ENCODE peak calls at places on chromosomes 6 and 20, in ten cellular contexts. Z, O, K, P, G, X, C, W, T and A are unnamed samples.

GRCh38 chr6:11198663-11199603 is 33.5 kb downstream of the NEDD9 start:
- DNase-seq in Z (no peak), P (no peak), G (no peak), T (no peak), W (no peak), O (no peak), X (no peak), C (no peak), K (no peak), A (no peak)

GRCh38 chr6:170575250-170575649 is 9.2 kb downstream of the PDCD2 start:
- DNase-seq in W (peak; percentile 20), C (no peak), X (no peak), T (peak; percentile 21), O (no peak), G (no peak), P (no peak), K (no peak), Z (no peak), A (no peak)

GRCh38 chr6:71012871-71013456 is 56.1 kb upstream of the B3GAT2 start:
- DNase-seq in O (no peak), K (no peak), P (no peak), X (peak; percentile 24), C (peak; percentile 66), G (peak; percentile 12), W (peak; percentile 65), T (peak; percentile 57), Z (no peak), A (no peak)

GRCh38 chr6:104344223-104344622 is 515.5 kb downstream of the HACE1 start:
- DNase-seq in O (no peak), K (no peak), T (no peak), W (no peak), P (no peak), X (no peak), C (no peak), Z (no peak), G (no peak), A (no peak)

GRCh38 chr6:93550551-93551276 is 131.4 kb upstream of the EPHA7 start:
- DNase-seq in P (no peak), T (no peak), X (no peak), Z (no peak), C (no peak), O (no peak), W (peak; percentile 14), K (no peak), G (no peak), A (no peak)

GRCh38 chr20:57928181-57928967 is 218.6 kb upstream of the PMEPA1 start:
- DNase-seq in T (no peak), Z (no peak), X (no peak), C (no peak), K (no peak), O (no peak), P (no peak), W (no peak), G (no peak), A (peak; percentile 77)

GRCh38 chr6:159842035-159842434 is 42.0 kb downstream of the PNLDC1 start:
- DNase-seq in X (no peak), Z (no peak), K (no peak), C (no peak), P (no peak), O (no peak), W (no peak), G (no peak), T (peak; percentile 51), A (no peak)

GRCh38 chr6:28478518-28478917 is 35.2 kb upstream of the ZSCAN23 start:
- DNase-seq in X (no peak), O (no peak), Z (no peak), W (peak; percentile 9), P (no peak), T (no peak), C (no peak), K (no peak), G (no peak), A (no peak)

GRCh38 chr6:36113701-36114100 is 16.6 kb upstream of the MAPK13 start:
- DNase-seq in P (no peak), G (no peak), X (no peak), Z (no peak), W (no peak), T (no peak), O (no peak), C (no peak), K (no peak), A (no peak)

GRCh38 chr6:107340881-107341280 is 118.5 kb downstream of the PDSS2 start:
- DNase-seq in X (no peak), W (no peak), O (no peak), Z (no peak), C (no peak), P (no peak), K (no peak), G (no peak), T (no peak), A (no peak)

GRCh38 chr6:38371312-38371672 is 268.4 kb downstream of the BTBD9 start:
- DNase-seq in C (no peak), T (no peak), K (no peak), O (peak; percentile 63), Z (no peak), W (no peak), P (no peak), G (no peak), X (peak; percentile 67), A (no peak)

GRCh38 chr6:108528878-108529277 is 31.8 kb upstream of the FOXO3 start:
- DNase-seq in Z (no peak), W (no peak), P (no peak), G (no peak), X (no peak), O (no peak), K (no peak), T (no peak), C (no peak), A (no peak)

GRCh38 chr6:111256646-111257045 is 169.3 kb downstream of the SLC16A10 start:
- DNase-seq in Z (no peak), W (peak; percentile 27), O (no peak), P (no peak), G (no peak), X (no peak), C (no peak), T (peak; percentile 42), K (no peak), A (no peak)

GRCh38 chr6:107667790-107668189 is 156.3 kb downstream of the SCML4 start:
- DNase-seq in T (no peak), G (no peak), W (no peak), P (no peak), X (no peak), Z (no peak), K (no peak), C (no peak), O (no peak), A (no peak)

GRCh38 chr6:139533573-139534471 is 159.4 kb upstream of the CITED2 start:
- DNase-seq in P (no peak), Z (no peak), K (no peak), T (no peak), G (no peak), O (no peak), W (peak; percentile 91), C (no peak), X (no peak), A (no peak)

GRCh38 chr6:154731296-154732218 is 1.7 kb upstream of the SCAF8 start:
- DNase-seq in O (no peak), T (no peak), G (no peak), P (no peak), C (no peak), Z (no peak), W (no peak), K (no peak), X (no peak), A (no peak)
- H3K4me3 ChIP-seq in O (no peak overlapping the region), T (peak overlapping the region; percentile 96), G (no peak overlapping the region), P (no peak overlapping the region), C (no peak overlapping the region), Z (no peak overlapping the region), W (no peak overlapping the region), K (no peak overlapping the region), X (no peak overlapping the region), A (no peak overlapping the region)

GRCh38 chr6:124772733-124773319 is 189.4 kb upstream of the RNF217 start:
- DNase-seq in P (no peak), G (no peak), X (no peak), T (no peak), W (no peak), K (no peak), Z (no peak), O (no peak), C (no peak), A (no peak)

GRCh38 chr6:124765314-124765713 is 196.9 kb upstream of the RNF217 start:
- DNase-seq in Z (no peak), X (no peak), P (no peak), K (no peak), W (no peak), G (no peak), O (no peak), C (no peak), T (no peak), A (no peak)

GRCh38 chr6:124770784-124771183 is 191.5 kb upstream of the RNF217 start:
- DNase-seq in W (no peak), C (no peak), P (no peak), G (no peak), T (no peak), Z (no peak), O (no peak), X (no peak), K (no peak), A (no peak)

GRCh38 chr6:124770131-124770530 is 192.1 kb upstream of the RNF217 start:
- DNase-seq in Z (no peak), K (no peak), C (no peak), P (no peak), T (no peak), X (no peak), W (no peak), G (no peak), O (no peak), A (no peak)
- H3K27me3 ChIP-seq in Z (no peaks in the 10 kb centered on the region), K (no peaks in the 10 kb centered on the region), C (no peaks in the 10 kb centered on the region), P (no peaks in the 10 kb centered on the region), T (no peaks in the 10 kb centered on the region), X (no peaks in the 10 kb centered on the region), W (no peaks in the 10 kb centered on the region), G (no peaks in the 10 kb centered on the region), O (no peaks in the 10 kb centered on the region), A (no peaks in the 10 kb centered on the region)

DNA sequence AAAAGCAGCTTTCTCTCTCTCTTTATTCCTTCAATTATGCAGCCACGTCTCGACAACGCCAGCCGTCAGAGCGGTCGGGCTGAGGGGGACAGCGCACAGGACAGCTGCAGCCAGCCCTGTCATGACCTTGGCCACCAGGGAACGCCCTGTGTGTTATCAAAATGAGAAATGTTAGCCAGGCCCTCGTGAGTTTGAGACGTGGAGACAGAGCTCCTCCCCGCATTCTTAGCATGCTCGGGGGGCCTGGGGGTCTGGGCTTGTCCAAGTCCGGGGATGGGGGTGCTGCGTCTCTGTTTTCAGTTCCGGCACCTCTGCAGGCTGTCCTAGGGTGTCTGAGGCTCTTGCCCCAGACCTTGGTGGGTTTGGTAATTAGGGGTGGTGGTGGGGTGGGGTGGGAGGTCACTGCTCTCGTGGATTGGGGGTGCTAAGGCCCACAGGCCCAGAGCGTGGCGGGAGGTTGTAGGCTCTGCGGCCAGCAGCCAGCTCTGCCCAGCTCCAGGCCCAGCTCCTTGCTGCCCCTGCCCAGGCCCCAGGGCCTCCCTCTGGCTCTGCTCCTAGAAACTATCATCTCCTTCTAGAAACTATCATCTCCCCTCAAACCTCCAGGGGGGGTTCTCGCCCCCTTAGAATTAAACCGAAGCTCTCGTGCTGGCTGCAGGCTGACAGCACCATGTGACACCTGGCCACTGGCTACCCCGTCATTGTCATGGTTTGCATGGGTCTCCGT is 54.3 kb upstream of the GATA5 start:
- DNase-seq in K (no peak), T (no peak), W (no peak), G (no peak), O (peak; percentile 55), X (no peak), Z (no peak), C (no peak), P (no peak), A (no peak)
- H3K9me3 ChIP-seq in K (no peaks in the 10 kb centered on the region), T (no peaks in the 10 kb centered on the region), W (no peaks in the 10 kb centered on the region), G (no peaks in the 10 kb centered on the region), O (no peaks in the 10 kb centered on the region), X (no peaks in the 10 kb centered on the region), Z (no peaks in the 10 kb centered on the region), C (peaks cover 2% of the 10 kb centered on the region), P (no peaks in the 10 kb centered on the region), A (no peaks in the 10 kb centered on the region)

GRCh38 chr20:37042986-37043972 is 52.5 kb downstream of the RBL1 start:
- DNase-seq in G (peak; percentile 70), T (no peak), X (no peak), Z (no peak), K (no peak), O (no peak), C (no peak), W (no peak), P (peak; percentile 4), A (no peak)
- H3K4me3 ChIP-seq in G (peak overlapping the region; percentile 58), T (no peak overlapping the region), X (no peak overlapping the region), Z (no peak overlapping the region), K (no peak overlapping the region), O (no peak overlapping the region), C (no peak overlapping the region), W (no peak overlapping the region), P (peak overlapping the region; percentile 24), A (no peak overlapping the region)